ENCODE peak calls at places on chromosomes 11 and 22, in seven cellular contexts. F is NCI-H1092 treated with DMSO at 0.1 percent for 48 hours; H is astrocyte of the hippocampus; D is A673; Z is heart right ventricle; V is activated CD4-positive, alpha-beta T cell treated with anti-CD3 and anti-CD28 coated beads, Interleukin-2, amount 50 U/mL, for 24 hours; E is nephron progenitor cell. X is an unnamed sample.

GRCh38 chr11:26278354-26278753 is 53.6 kb upstream of the ANO3 start:
- DNase-seq in F (no peak), H (no peak), D (no peak), Z (no peak), V (no peak), E (no peak), X (no peak)

GRCh38 chr22:18906896-18907295 is 776 bp downstream of the DGCR6 start:
- DNase-seq in F (no peak), H (no peak), D (no peak), Z (no peak), V (no peak), E (no peak), X (no peak)

GRCh38 chr11:69834811-69835800 is 15.9 kb upstream of the FGF3 start:
- DNase-seq in F (no peak), H (peak; percentile 68), D (no peak), Z (no peak), V (no peak), E (no peak), X (no peak)

GRCh38 chr22:25774575-25775026 is 32.6 kb downstream of the MYO18B start:
- DNase-seq in F (peak; percentile 6), H (no peak), D (peak; percentile 25), Z (no peak), V (no peak), E (peak; percentile 74), X (no peak)

GRCh38 chr11:1510928-1511327 is 24.3 kb upstream of the MOB2 start:
- DNase-seq in F (no peak), H (no peak), D (no peak), Z (no peak), V (no peak), E (no peak), X (no peak)

GRCh38 chr11:18064035-18064434 is 18.0 kb upstream of the TPH1 start:
- DNase-seq in F (peak; percentile 98), H (no peak), D (no peak), Z (no peak), V (no peak), E (no peak), X (no peak)

GRCh38 chr11:75223954-75224643 is 16.5 kb upstream of the TPBGL start:
- DNase-seq in F (no peak), H (no peak), D (no peak), Z (no peak), V (no peak), E (no peak), X (no peak)

GRCh38 chr11:1574256-1575242 is 2.5 kb upstream of the DUSP8 start:
- DNase-seq in F (peak; percentile 50), H (peak; percentile 75), D (peak; percentile 30), Z (no peak), V (peak; percentile 38), E (peak; percentile 80), X (no peak)

GRCh38 chr11:11540157-11540556 is 81.6 kb downstream of the GALNT18 start:
- DNase-seq in F (no peak), H (no peak), D (no peak), Z (no peak), V (no peak), E (no peak), X (no peak)

GRCh38 chr11:108403072-108403471 is 64.3 kb downstream of the C11orf65 start:
- DNase-seq in F (no peak), H (no peak), D (no peak), Z (no peak), V (no peak), E (no peak), X (no peak)

GRCh38 chr11:12393691-12394090 is 16.3 kb downstream of the PARVA start:
- DNase-seq in F (no peak), H (no peak), D (no peak), Z (no peak), V (no peak), E (no peak), X (no peak)

GRCh38 chr11:67406420-67406968 is 2.6 kb downstream of the TBC1D10C start:
- DNase-seq in F (no peak), H (no peak), D (no peak), Z (no peak), V (no peak), E (no peak), X (no peak)

GRCh38 chr11:82775736-82776346 is 42.2 kb upstream of the FAM181B start:
- DNase-seq in F (no peak), H (peak; percentile 22), D (peak; percentile 89), Z (no peak), V (no peak), E (peak; percentile 43), X (peak; percentile 23)

X was measured in adrenal gland.